ENCODE peak calls at places on chromosomes 3 and 15, in four cellular contexts. U is MM.1S, L is H1, W is testis. Y is an unnamed sample.

GRCh38 chr3:159830523-159831151 is 158.0 kb upstream of the IL12A start:
- DNase-seq in L (no peak), W (no peak), U (no peak), Y (no peak)

GRCh38 chr3:88113311-88114162 is 36.2 kb upstream of the C3orf38 start:
- DNase-seq in U (peak), L (peak), W (peak), Y (peak)

GRCh38 chr3:126131881-126132750 is 48.2 kb upstream of the SLC41A3 start:
- DNase-seq in L (peak), U (no peak), W (peak), Y (peak)

GRCh38 chr3:157110761-157111238 is 49.1 kb downstream of the CCNL1 start:
- DNase-seq in U (no peak), L (no peak), W (no peak), Y (no peak)

GRCh38 chr3:1179116-1179515 is 86.3 kb downstream of the CNTN6 start:
- DNase-seq in U (no peak), W (no peak), L (no peak), Y (no peak)

GRCh38 chr3:169969696-169970095 is 3.1 kb downstream of the SEC62 start:
- DNase-seq in U (no peak), W (no peak), L (no peak), Y (no peak)

GRCh38 chr15:25176616-25176923 is 221.8 kb downstream of the SNRPN start:
- DNase-seq in L (no peak), W (no peak), U (no peak), Y (no peak)

GRCh38 chr15:77487479-77487861 is 66.8 kb downstream of the HMG20A start:
- DNase-seq in L (no peak), W (no peak), U (no peak), Y (no peak)

GRCh38 chr3:169880565-169881250 is 11.0 kb upstream of the LRRC31 start:
- DNase-seq in L (no peak), U (no peak), W (no peak), Y (no peak)

GRCh38 chr3:69090021-69090420 is 5.3 kb downstream of the ARL6IP5 start:
- DNase-seq in W (no peak), U (no peak), L (no peak), Y (no peak)

GRCh38 chr15:49015896-49016295 is 30.4 kb downstream of the SECISBP2L start:
- DNase-seq in U (no peak), L (no peak), W (no peak), Y (no peak)

GRCh38 chr3:172550347-172550943 is 27.2 kb upstream of the TNFSF10 start:
- DNase-seq in U (no peak), W (no peak), L (no peak), Y (peak)

GRCh38 chr3:23948761-23949160 is 3.7 kb downstream of the NR1D2 start:
- DNase-seq in W (no peak), U (no peak), L (no peak), Y (no peak)

GRCh38 chr3:115834068-115834467 is 210.8 kb downstream of the GAP43 start:
- DNase-seq in U (no peak), L (no peak), W (no peak), Y (no peak)

GRCh38 chr15:74312445-74313007 is 54.9 kb downstream of the CYP11A1 start:
- DNase-seq in U (no peak), W (no peak), L (no peak), Y (no peak)

GRCh38 chr15:66673410-66674322 is 28.4 kb upstream of the SMAD6 start:
- DNase-seq in W (peak), L (peak), U (peak), Y (peak)

GRCh38 chr3:150371741-150372254 is 36.3 kb upstream of the TSC22D2 start:
- DNase-seq in U (no peak), W (peak), L (no peak), Y (peak)

GRCh38 chr15:63909819-63910437 is 76.2 kb upstream of the HERC1 start:
- DNase-seq in U (no peak), L (no peak), W (no peak), Y (no peak)

GRCh38 chr3:130894130-130894872 is 417 bp downstream of the ATP2C1 start:
- DNase-seq in L (no peak), W (peak), U (peak), Y (peak)

GRCh38 chr3:169992781-169993180 is 26.2 kb downstream of the SEC62 start:
- DNase-seq in U (no peak), L (no peak), W (no peak), Y (no peak)

GRCh38 chr3:133476971-133477375 is 77.1 kb downstream of the BFSP2 start:
- DNase-seq in U (no peak), W (no peak), L (no peak), Y (peak)

GRCh38 chr15:41559489-41560177 is 621 bp downstream of the TYRO3 start:
- DNase-seq in U (no peak), W (peak), L (peak), Y (peak)

GRCh38 chr3:184559336-184559735 is 2.2 kb upstream of the EPHB3 start:
- DNase-seq in L (no peak), W (no peak), U (no peak), Y (peak)

GRCh38 chr3:56796202-56796601 is 5.5 kb downstream of the ARHGEF3 start:
- DNase-seq in U (no peak), L (no peak), W (no peak), Y (no peak)

GRCh38 chr15:44157679-44158078 is 37.4 kb downstream of the FRMD5 start:
- DNase-seq in U (no peak), W (no peak), L (no peak), Y (no peak)

GRCh38 chr3:42503251-42503924 is 945 bp downstream of the VIPR1 start:
- DNase-seq in W (peak), U (no peak), L (no peak), Y (peak)

GRCh38 chr3:173639098-173639497 is 241.6 kb downstream of the NLGN1 start:
- DNase-seq in W (no peak), L (no peak), U (no peak), Y (no peak)

GRCh38 chr15:59259137-59259943 is 52.7 kb downstream of the LDHAL6B start:
- DNase-seq in U (no peak), W (no peak), L (no peak), Y (no peak)
- H3K27ac ChIP-seq in U (no peak), W (no peak), L (no peak), Y (no peak)

GRCh38 chr15:70142322-70143191 is 44.8 kb upstream of the TLE3 start:
- DNase-seq in L (no peak), W (peak), U (no peak), Y (no peak)
- H3K27ac ChIP-seq in L (no peak), W (no peak), U (no peak), Y (no peak)

DNA sequence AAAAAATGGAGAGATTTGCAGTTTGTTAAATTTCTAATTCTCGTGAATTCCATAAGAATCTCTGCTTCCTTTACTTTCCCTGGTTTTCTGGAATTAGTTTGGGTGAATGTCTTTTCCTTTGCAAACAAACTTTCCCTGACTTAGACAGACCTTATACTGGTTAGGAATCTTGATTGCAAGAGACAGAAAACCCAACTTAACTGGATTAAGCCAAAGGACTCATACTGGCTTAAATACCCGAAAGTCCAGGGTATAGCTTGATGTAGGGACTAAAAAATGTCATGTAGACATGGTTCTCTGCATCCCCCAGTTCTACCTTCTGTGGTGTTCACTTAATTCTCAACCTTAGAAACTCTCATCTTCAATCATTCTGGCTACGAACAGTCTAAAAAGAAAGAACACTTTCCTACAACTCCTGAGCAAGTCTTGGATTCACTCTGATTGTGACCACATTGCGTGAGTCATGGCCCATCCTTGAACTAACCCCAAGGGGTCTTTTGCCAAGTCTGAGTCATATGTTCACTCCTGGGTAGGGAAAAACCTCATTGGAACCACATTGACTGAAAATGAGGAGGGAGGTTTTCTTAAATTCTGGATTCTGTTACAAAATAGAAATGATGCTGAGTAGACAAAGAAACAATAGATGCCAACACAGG is 136.0 kb upstream of the DAZL start:
- DNase-seq in U (no peak), W (no peak), L (no peak), Y (no peak)
- H3K27ac ChIP-seq in U (no peak), W (no peak), L (no peak), Y (no peak)

DNA sequence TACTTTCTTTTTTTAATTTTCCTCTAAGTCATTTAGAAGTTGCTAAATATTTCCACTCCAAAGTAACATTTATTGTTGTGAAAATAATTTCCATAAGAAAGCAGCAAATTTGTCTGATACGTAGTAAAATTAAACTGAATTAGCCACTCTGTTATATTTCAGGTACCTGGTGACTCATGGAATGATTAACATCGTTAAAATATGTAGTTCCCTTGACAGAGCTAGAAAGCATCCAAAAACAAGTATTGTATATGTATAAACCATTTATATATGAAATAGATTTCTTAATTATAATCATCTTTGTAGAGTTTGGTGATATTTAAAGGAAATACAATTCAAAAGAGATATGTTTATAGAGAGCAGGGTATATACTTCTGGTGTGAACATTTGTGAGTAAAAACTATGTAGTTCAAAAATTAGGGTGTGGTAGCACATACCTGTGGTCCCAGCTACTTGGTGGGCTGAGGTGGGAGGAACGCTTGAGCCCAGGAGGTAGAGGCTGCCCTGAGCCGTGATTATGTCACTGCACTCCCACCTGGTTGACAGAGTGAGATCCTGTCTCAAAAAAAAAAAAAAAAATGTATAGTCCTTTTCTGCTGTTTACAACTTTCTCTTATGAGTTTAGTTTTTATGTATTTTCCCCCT is 36.6 kb downstream of the ATP11B start:
- DNase-seq in W (no peak), U (no peak), L (no peak), Y (no peak)
- H3K27ac ChIP-seq in W (no peak), U (no peak), L (no peak), Y (no peak)

GRCh38 chr3:52451237-52452083 is 2.4 kb downstream of the TNNC1 start:
- DNase-seq in L (no peak), W (no peak), U (no peak), Y (no peak)
- H3K27ac ChIP-seq in L (no peak), W (no peak), U (no peak), Y (no peak)

GRCh38 chr15:40008061-40008460 is 30.9 kb downstream of the SRP14 start:
- DNase-seq in W (no peak), L (no peak), U (no peak), Y (no peak)

GRCh38 chr15:40006646-40007045 is 32.3 kb downstream of the SRP14 start:
- DNase-seq in L (no peak), U (no peak), W (no peak), Y (no peak)

GRCh38 chr15:40014390-40014789 is 24.6 kb downstream of the SRP14 start:
- DNase-seq in L (no peak), U (no peak), W (no peak), Y (no peak)

GRCh38 chr15:40010681-40011080 is 28.3 kb downstream of the SRP14 start:
- DNase-seq in W (no peak), L (no peak), U (no peak), Y (no peak)

DNA sequence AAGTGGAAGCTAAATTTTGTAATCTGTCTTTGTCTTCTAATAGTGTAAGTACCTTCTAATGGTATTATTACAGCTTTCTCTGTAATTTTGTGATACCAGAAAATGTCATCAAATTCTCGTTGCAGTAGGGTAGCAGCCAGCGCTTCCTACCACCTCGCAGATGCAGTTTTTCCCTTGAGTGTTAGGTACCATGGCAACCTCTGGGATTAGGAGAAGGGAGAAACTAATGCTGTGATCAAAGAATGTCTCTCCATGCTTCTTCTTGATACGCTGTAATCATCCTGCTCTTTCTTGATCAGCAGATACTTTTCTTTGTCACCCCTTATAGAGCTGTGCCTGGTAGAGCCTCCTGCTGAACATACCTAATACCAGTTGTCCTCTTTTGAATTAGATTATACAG is 27.7 kb downstream of the SRP14 start:
- DNase-seq in U (no peak), W (no peak), L (no peak), Y (no peak)
- H3K27ac ChIP-seq in U (no peak), W (no peak), L (no peak), Y (no peak)

GRCh38 chr3:144200004-144200403 is 228.4 kb downstream of the DIPK2A start:
- DNase-seq in L (no peak), U (no peak), W (no peak), Y (no peak)
- H3K27ac ChIP-seq in L (no peak), U (no peak), W (no peak), Y (no peak)

DNA sequence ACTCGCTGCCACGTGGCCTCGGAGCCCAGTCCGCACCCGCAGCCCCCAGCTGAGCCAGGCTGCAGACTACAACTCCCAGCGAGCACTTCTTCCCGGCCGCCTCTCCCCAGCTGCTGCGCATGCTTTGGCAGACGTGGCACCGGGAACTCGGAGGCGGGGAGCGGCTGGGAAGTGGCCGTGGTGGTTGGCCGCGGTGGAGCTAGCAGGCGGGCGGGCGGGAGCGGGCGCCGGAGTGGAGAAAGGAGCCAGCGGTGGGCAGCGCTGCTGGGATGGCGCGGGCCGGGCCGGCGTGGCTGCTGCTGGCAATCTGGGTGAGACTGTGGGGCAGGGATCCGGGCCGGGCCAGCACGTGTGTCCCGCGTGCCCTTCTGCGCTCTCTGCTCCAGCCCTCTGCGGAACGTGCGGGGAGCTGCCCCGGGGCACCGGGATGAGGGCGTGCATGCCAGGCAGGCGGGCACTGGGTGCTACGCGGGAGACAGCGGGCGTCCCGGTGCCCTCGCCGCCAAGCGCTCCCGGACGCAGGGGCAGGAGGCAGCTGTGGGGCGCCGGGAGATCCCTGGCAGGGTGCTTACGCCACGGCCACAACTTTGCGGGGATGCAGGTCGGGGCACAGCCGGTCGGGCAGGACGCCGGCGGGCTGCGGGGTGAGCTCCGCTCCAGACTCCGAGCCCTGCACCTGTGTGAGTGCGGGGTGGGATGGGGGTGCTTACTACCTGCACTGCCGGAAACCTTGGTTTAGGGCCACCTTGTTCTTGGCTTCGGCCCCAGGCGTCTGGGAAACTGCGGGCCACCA is at the start of gene PDIA5:
- DNase-seq in U (peak), W (peak), L (peak), Y (peak)
- H3K27ac ChIP-seq in U (peak), W (peak), L (no peak), Y (peak)

Y was measured in colonic mucosa.